ENCODE peak calls at places on chromosome 9, in four cellular contexts. K is IMR-90, L is H1, O is neuronal stem cell. J is an unnamed sample. For H3K27me3, the result is how much of the 10 kb centered on the place peaks cover.

GRCh38 chr9:33374190-33374589 is 28.2 kb downstream of the AQP7 start:
- DNase-seq in O (no peak), L (no peak), K (no peak), J (no peak)

GRCh38 chr9:95102001-95102433 is 215.5 kb downstream of the FANCC start:
- DNase-seq in K (no peak), O (no peak), L (no peak), J (peak)

GRCh38 chr9:125785187-125785840 is 38.1 kb downstream of the PBX3 start:
- DNase-seq in L (no peak), O (no peak), K (no peak), J (no peak)

GRCh38 chr9:94065535-94065961 is 18.7 kb upstream of the PTPDC1 start:
- DNase-seq in L (peak), O (peak), K (peak), J (peak)

GRCh38 chr9:101848485-101848919 is 110.1 kb upstream of the GRIN3A start:
- DNase-seq in O (no peak), L (no peak), K (no peak), J (no peak)

GRCh38 chr9:89563511-89564256 is 41.1 kb upstream of the GADD45G start:
- DNase-seq in O (no peak), L (no peak), K (no peak), J (peak)

GRCh38 chr9:71249729-71250317 is 128.4 kb upstream of the TRPM3 start:
- DNase-seq in O (peak), L (no peak), K (peak), J (peak)

GRCh38 chr9:92714787-92715487 is 45.0 kb upstream of the IPPK start:
- DNase-seq in O (no peak), K (no peak), L (peak), J (no peak)

GRCh38 chr9:116287721-116288120 is 134.1 kb downstream of the PAPPA start:
- DNase-seq in L (no peak), K (peak), O (no peak), J (no peak)

GRCh38 chr9:88411471-88411870 is 23.2 kb downstream of the SPIN1 start:
- DNase-seq in K (no peak), L (no peak), O (no peak), J (peak)

DNA sequence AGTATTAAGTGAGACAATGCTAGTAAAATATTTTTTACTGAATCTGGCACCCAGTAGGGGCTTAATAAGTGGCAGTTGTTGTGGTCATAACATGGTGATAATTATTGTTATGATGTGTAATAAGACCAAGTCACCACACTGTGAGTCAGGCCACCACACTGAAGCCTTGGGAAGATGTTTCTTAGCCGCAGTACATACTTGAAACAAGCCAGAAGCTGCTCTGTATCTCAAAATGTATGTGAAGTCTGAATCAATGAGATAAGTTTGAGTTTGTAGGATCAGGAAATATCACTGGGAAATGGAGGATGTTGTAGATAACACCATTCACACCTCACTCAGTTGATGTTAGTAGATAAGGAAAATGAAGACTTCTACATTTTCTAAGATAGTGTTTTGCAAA is 51.3 kb upstream of the PTPN3 start:
- DNase-seq in K (no peak), L (no peak), O (no peak), J (no peak)
- H3K27me3 ChIP-seq in K (under half), L (under half), O (under half), J (under half)

DNA sequence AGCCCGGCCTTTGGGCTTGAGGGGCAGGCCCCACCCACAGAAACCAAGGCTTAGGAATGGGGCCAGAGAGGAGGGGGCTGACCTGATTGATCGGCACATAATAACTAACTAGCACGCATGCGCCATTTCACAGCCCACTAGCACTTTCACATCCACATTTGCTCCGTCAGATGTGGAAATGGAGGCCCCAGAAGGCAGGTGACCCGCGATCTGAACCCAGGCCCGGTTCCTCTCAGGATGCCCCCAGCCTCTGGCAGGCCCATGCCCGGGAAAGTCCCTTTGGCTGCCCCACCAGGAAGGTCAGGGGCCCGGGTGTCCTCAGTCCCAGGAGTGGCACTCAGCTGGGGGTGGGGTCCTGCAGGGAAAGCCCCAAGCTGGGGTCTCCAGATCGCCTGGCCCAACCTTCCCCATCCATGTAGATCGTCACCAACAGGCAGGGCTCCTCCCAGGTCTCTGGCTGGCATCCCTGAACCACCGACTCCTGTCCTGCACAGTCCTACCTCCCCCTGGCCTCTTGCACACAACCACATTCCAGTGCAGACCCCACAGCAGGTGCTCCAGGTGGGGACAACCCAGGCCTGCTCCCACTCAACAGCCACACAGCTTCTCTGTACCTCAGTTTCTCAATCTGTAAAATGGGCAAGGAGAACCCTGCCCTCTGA is 46.7 kb downstream of the VAV2 start:
- DNase-seq in L (no peak), K (no peak), O (no peak), J (no peak)
- H2AK5ac ChIP-seq in L (no peak), K (no peak), O (peak), J (no peak)

GRCh38 chr9:136665111-136665703 is 2.5 kb downstream of the EGFL7 start:
- DNase-seq in L (no peak), O (peak), K (no peak), J (no peak)
- H3K4me3 ChIP-seq in L (peak), O (peak), K (peak), J (peak)

DNA sequence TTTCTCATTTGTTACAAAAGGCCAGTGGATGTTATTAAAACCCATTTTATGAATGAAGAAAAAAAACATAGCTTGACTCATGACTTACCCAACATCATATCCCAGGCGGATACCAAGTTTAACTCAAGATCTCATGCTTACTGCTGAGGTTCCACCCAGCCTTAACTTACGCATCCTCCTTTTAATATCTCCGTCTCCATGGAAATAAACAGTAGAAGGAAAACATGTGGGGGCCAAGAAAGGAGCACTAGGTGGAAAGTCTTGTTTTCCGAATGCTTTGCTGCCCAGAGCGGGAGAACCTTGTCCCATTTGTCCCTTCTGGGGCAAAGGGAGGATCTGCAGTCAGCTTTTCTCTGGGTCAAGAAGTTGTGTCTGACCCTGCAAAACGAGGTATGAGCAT is 44.1 kb downstream of the ANGPTL2 start:
- DNase-seq in O (no peak), L (no peak), K (no peak), J (peak)
- H3K27me3 ChIP-seq in O (under half), L (under half), K (under half), J (under half)

GRCh38 chr9:122403381-122404002 is 32.7 kb downstream of the PTGS1 start:
- DNase-seq in K (peak), L (no peak), O (no peak), J (no peak)
- H2AK5ac ChIP-seq in K (peak), L (no peak), O (no peak), J (no peak)

GRCh38 chr9:121278535-121279169 is 10.7 kb downstream of the GSN start:
- DNase-seq in O (no peak), L (no peak), K (peak), J (peak)
- H3K4me3 ChIP-seq in O (no peak), L (no peak), K (no peak), J (no peak)

GRCh38 chr9:134494905-134495304 is 146.7 kb upstream of the COL5A1 start:
- DNase-seq in K (no peak), L (no peak), O (no peak), J (no peak)
- H3K27me3 ChIP-seq in K (under half), L (under half), O (under half), J (under half)

GRCh38 chr9:4507731-4508130 is 17.5 kb downstream of the SLC1A1 start:
- DNase-seq in O (no peak), L (no peak), K (no peak), J (no peak)
- H2AK5ac ChIP-seq in O (no peak), L (no peak), K (peak), J (no peak)

DNA sequence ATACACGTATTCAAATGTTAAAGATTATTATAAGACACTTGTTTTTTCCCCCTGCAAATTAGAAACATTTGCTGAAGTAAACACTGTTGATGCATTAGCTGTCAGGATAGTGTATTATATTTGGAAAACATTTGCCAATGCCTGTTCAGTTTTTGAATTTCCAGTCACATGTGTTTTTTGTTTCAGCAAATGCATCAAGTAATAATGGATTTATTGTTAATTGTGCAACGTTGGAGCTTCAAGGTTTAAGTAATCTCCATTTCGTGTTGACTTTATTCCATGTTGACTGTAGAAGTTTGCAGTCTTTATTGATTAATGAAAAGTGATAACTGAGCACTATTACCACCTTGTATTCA is 412.5 kb downstream of the ACTL7B start:
- DNase-seq in L (no peak), K (peak), O (no peak), J (no peak)
- H3K4me3 ChIP-seq in L (no peak), K (peak), O (no peak), J (no peak)